ENCODE peak calls at places on chromosomes 5 and 9, in five cellular contexts. D is cardiac muscle cell, V is heart left ventricle, Z is AG04450, N is tibial nerve. C is an unnamed sample.

GRCh38 chr5:122319897-122320296 is 7.9 kb downstream of the SNCAIP start:
- DNase-seq in D (no peak), V (no peak), Z (no peak), N (no peak), C (no peak)

GRCh38 chr9:121353246-121353975 is 16.6 kb downstream of the STOM start:
- DNase-seq in D (no peak), V (no peak), Z (no peak), N (no peak), C (no peak)

GRCh38 chr5:1001406-1002270 is 7.0 kb upstream of the NKD2 start:
- DNase-seq in D (no peak), V (no peak), Z (no peak), N (peak; percentile 8), C (no peak)

GRCh38 chr5:113034182-113034773 is 57.7 kb downstream of the DCP2 start:
- DNase-seq in D (peak; percentile 90), V (no peak), Z (no peak), N (no peak), C (peak; percentile 85)

GRCh38 chr5:65924366-65925093 is 1.8 kb upstream of the ERBIN start:
- DNase-seq in D (no peak), V (peak; percentile 18), Z (no peak), N (no peak), C (no peak)

GRCh38 chr9:14326264-14326826 is 12.4 kb upstream of the NFIB start:
- DNase-seq in D (peak; percentile 56), V (no peak), Z (no peak), N (no peak), C (peak; percentile 16)

GRCh38 chr9:97518909-97519307 is 17.4 kb downstream of the TMOD1 start:
- DNase-seq in D (peak; percentile 15), V (no peak), Z (peak; percentile 46), N (peak; percentile 35), C (no peak)

GRCh38 chr5:58069016-58069705 is 390.7 kb downstream of the PLK2 start:
- DNase-seq in D (no peak), V (no peak), Z (no peak), N (no peak), C (no peak)

GRCh38 chr5:159902444-159903121 is 13.7 kb upstream of the ADRA1B start:
- DNase-seq in D (peak; percentile 48), V (no peak), Z (no peak), N (no peak), C (peak; percentile 76)

GRCh38 chr9:116280529-116280928 is 126.9 kb downstream of the PAPPA start:
- DNase-seq in D (no peak), V (no peak), Z (no peak), N (no peak), C (no peak)

GRCh38 chr5:142012792-142013388 is at the start of gene GNPDA1:
- DNase-seq in D (peak; percentile 80), V (peak; percentile 88), Z (peak; percentile 37), N (peak; percentile 66), C (peak; percentile 53)

GRCh38 chr9:6305954-6306563 is 22.1 kb upstream of the TPD52L3 start:
- DNase-seq in D (peak; percentile 76), V (no peak), Z (peak; percentile 13), N (no peak), C (no peak)

GRCh38 chr9:137109250-137110146 is 5.0 kb downstream of the DPP7 start:
- DNase-seq in D (no peak), V (peak; percentile 18), Z (no peak), N (no peak), C (no peak)

GRCh38 chr9:2359821-2360220 is 261.8 kb upstream of the VLDLR start:
- DNase-seq in D (no peak), V (no peak), Z (no peak), N (no peak), C (no peak)

GRCh38 chr5:88819332-88819999 is 63.5 kb downstream of the MEF2C start:
- DNase-seq in D (no peak), V (no peak), Z (no peak), N (no peak), C (no peak)

GRCh38 chr5:561408-561807 is 37.2 kb upstream of the SLC9A3 start:
- DNase-seq in D (no peak), V (peak; percentile 10), Z (no peak), N (no peak), C (no peak)

GRCh38 chr5:64165500-64166200 is at the start of gene RNF180:
- DNase-seq in D (peak; percentile 54), V (peak; percentile 72), Z (no peak), N (no peak), C (peak; percentile 39)

GRCh38 chr5:56585973-56586740 is 229.2 kb upstream of the MAP3K1 start:
- DNase-seq in D (peak; percentile 66), V (peak; percentile 58), Z (no peak), N (peak; percentile 38), C (no peak)

GRCh38 chr9:127446720-127447415 is 4.3 kb downstream of the RPL12 start:
- DNase-seq in D (no peak), V (no peak), Z (no peak), N (no peak), C (no peak)

GRCh38 chr9:124040935-124041816 is 29.6 kb downstream of the LHX2 start:
- DNase-seq in D (no peak), V (peak; percentile 56), Z (no peak), N (no peak), C (no peak)

GRCh38 chr5:113249216-113249615 is 185.6 kb downstream of the TSSK1B start:
- DNase-seq in D (peak; percentile 83), V (no peak), Z (no peak), N (no peak), C (peak; percentile 71)

GRCh38 chr9:126303488-126303887 is 23.1 kb upstream of the MVB12B start:
- DNase-seq in D (no peak), V (no peak), Z (no peak), N (no peak), C (no peak)
- TF ChIP-seq CTCF in D (no peak), V (no peak), Z (no peak), N (no peak), C (no peak)

GRCh38 chr5:98750693-98751092 is 22.8 kb upstream of the RGMB start:
- DNase-seq in D (peak; percentile 52), V (no peak), Z (no peak), N (no peak), C (no peak)
- H3K27me3 ChIP-seq in D (no peaks in the 10 kb centered on the region), V (no peaks in the 10 kb centered on the region), Z (no peaks in the 10 kb centered on the region), N (no peaks in the 10 kb centered on the region), C (no peaks in the 10 kb centered on the region)

GRCh38 chr5:156486394-156487238 is 159.7 kb downstream of the SGCD start:
- DNase-seq in D (no peak), V (no peak), Z (no peak), N (no peak), C (no peak)
- TF ChIP-seq CTCF in D (no peak), V (no peak), Z (no peak), N (no peak), C (no peak)

GRCh38 chr9:132511191-132511999 is 71.0 kb upstream of the BARHL1 start:
- DNase-seq in D (no peak), V (no peak), Z (no peak), N (no peak), C (no peak)
- H3K27me3 ChIP-seq in D (no peaks in the 10 kb centered on the region), V (no peaks in the 10 kb centered on the region), Z (peaks cover 26% of the 10 kb centered on the region), N (peaks cover 34% of the 10 kb centered on the region), C (no peaks in the 10 kb centered on the region)

GRCh38 chr5:32523625-32524024 is 61.7 kb upstream of the SUB1 start:
- DNase-seq in D (no peak), V (no peak), Z (no peak), N (no peak), C (no peak)
- TF ChIP-seq CTCF in D (no peak), V (no peak), Z (no peak), N (no peak), C (peak; percentile 31)

GRCh38 chr9:21392270-21392669 is 7.1 kb upstream of the IFNA2 start:
- DNase-seq in D (peak; percentile 19), V (no peak), Z (no peak), N (no peak), C (no peak)
- H3K27me3 ChIP-seq in D (peaks cover 36% of the 10 kb centered on the region), V (peaks cover 9% of the 10 kb centered on the region), Z (peaks cover 14% of the 10 kb centered on the region), N (peaks cover 67% of the 10 kb centered on the region), C (peaks cover 11% of the 10 kb centered on the region)

GRCh38 chr9:114431770-114432169 is 44.0 kb upstream of the AKNA start:
- DNase-seq in D (no peak), V (no peak), Z (no peak), N (no peak), C (no peak)
- TF ChIP-seq CTCF in D (no peak), V (no peak), Z (no peak), N (no peak), C (no peak)